ENCODE peak calls at places on chromosomes 6 and 20, in four cellular contexts. Q is IMR-90, F is hepatocyte, I is thoracic aorta. C is an unnamed sample.

GRCh38 chr6:162181741-162182401 is 545.7 kb downstream of the PRKN start:
- DNase-seq in I (no peak), F (no peak), Q (no peak), C (no peak)

GRCh38 chr6:43644940-43645612 is at the start of gene RSPH9:
- DNase-seq in Q (peak; percentile 44), I (no peak), F (peak; percentile 86), C (peak; percentile 61)

GRCh38 chr20:53738039-53738944 is 144.7 kb upstream of the ZNF217 start:
- DNase-seq in Q (peak; percentile 90), I (no peak), F (peak; percentile 92), C (no peak)

GRCh38 chr6:167005350-167006159 is 6.4 kb downstream of the CEP43 start:
- DNase-seq in F (no peak), I (no peak), Q (no peak), C (peak; percentile 52)

GRCh38 chr6:37635319-37635718 is 62.4 kb downstream of the MDGA1 start:
- DNase-seq in F (no peak), Q (no peak), I (no peak), C (no peak)

GRCh38 chr6:6497976-6498375 is 90.5 kb upstream of the LY86 start:
- DNase-seq in F (no peak), I (no peak), Q (no peak), C (no peak)

GRCh38 chr20:37245671-37246237 is 15.9 kb downstream of the GHRH start:
- DNase-seq in F (no peak), I (no peak), Q (no peak), C (no peak)

GRCh38 chr6:69758214-69758613 is 38.6 kb downstream of the LMBRD1 start:
- DNase-seq in Q (no peak), F (no peak), I (no peak), C (no peak)

GRCh38 chr6:33592595-33593413 is 12.7 kb upstream of the BAK1 start:
- DNase-seq in I (no peak), F (peak; percentile 71), Q (no peak), C (no peak)

GRCh38 chr6:88238065-88238464 is 71.9 kb upstream of the CNR1 start:
- DNase-seq in I (no peak), Q (no peak), F (peak; percentile 56), C (no peak)

GRCh38 chr6:72826744-72827438 is 205.0 kb downstream of the KCNQ5 start:
- DNase-seq in Q (peak; percentile 59), F (no peak), I (no peak), C (no peak)

GRCh38 chr20:5390719-5391118 is 74.0 kb upstream of the PROKR2 start:
- DNase-seq in F (no peak), I (no peak), Q (no peak), C (no peak)

GRCh38 chr6:41331401-41332150 is 3.8 kb upstream of the NCR2 start:
- DNase-seq in F (no peak), Q (no peak), I (no peak), C (no peak)

DNA sequence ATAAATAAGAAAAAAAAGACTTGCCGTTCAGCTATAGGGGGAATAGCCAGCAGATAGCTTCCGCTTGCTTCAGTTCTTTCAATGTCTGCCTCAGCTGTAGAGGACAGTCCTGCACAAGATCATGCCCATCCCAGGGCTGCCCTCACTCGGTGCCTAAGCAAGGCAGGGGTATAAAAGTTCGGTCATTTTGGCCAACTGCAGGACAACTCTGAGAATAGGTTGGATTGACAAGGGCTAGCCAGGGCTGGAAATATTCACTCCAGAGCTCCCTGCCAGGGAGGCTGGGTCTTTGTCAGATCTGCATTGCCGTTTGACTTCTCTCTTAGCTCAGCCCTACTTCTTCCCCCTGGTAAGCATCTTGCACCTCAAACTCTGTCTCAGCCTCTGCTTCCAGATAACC is 8.4 kb downstream of the PROCR start:
- DNase-seq in I (no peak), F (no peak), Q (no peak), C (no peak)
- TF ChIP-seq CTCF in I (no peak), F (no peak), Q (no peak), C (no peak)

GRCh38 chr6:151635741-151636140 is 141.9 kb downstream of the CCDC170 start:
- DNase-seq in Q (no peak), F (no peak), I (no peak), C (no peak)
- TF ChIP-seq CTCF in Q (no peak), F (no peak), I (no peak), C (no peak)

DNA sequence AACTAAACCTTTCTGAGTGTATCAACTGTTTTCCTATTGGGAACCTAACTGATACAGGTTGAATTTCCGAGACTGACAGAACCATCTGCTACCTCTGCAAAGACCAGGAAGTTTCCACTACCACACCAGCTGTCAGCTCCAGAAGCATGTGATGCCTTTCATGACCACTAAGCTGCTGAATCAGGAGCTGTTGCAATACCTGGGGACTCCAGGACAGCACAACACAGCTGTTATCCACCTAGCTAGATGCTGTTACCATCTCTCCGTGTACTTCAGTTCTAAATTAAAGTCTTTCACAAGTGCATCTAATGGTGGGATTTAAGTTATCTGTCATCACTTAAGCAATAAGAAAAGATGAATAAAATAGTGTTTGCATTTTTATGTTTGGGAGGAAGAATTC is 158.2 kb upstream of the IMPG1 start:
- DNase-seq in I (no peak), F (peak; percentile 26), Q (no peak), C (no peak)
- TF ChIP-seq CTCF in I (no peak), F (no peak), Q (no peak), C (no peak)

DNA sequence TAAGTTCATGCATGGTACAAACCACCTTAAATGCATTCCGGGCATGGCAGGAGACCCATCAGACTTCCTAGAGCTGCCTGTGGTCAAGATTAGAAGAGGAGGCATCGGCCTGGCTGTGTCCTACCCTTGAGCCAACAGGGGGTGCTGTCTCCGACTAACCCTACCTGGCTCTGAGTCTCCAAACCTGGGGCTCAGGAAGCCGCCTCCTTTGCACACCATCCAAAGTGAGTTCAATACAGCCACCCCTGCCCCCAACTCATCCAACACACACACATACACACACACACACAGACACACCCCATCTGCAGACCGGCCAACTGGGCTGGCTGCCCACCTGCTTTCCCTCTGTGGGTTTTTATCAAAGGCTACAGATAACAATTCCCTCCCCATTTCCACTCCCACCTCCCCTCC is 77.0 kb downstream of the JPH2 start:
- DNase-seq in F (no peak), Q (no peak), I (no peak), C (no peak)
- TF ChIP-seq CTCF in F (peak; percentile 3), Q (peak; percentile 7), I (no peak), C (no peak)

C was measured in omental fat pad.